ENCODE peak calls at places on chromosomes 4 and X, in nine cellular contexts. X is neural crest cell; V is activated naive CD8-positive, alpha-beta T cell treated with anti-CD3 and anti-CD28 coated beads, Interleukin-2, amount 50 U/mL, for 24 hours; G is right lobe of liver; C is Peyer's patch; E is Kasumi-1; Y is NCI-H1092 treated with DMSO at 0.1 percent for 48 hours; N is AG09309; R is colonic mucosa. S is an unnamed sample.

GRCh38 chr4:21768349-21769310 is 179.9 kb downstream of the KCNIP4 start:
- DNase-seq in C (no peak), G (no peak), Y (peak; percentile 46), X (peak; percentile 28), N (no peak), V (no peak), R (peak; percentile 24), E (peak; percentile 68), S (peak; percentile 35)

GRCh38 chr4:165115301-165115700 is 2.6 kb upstream of the TMEM192 start:
- DNase-seq in E (no peak), V (no peak), G (no peak), R (no peak), N (no peak), X (no peak), Y (no peak), C (no peak), S (no peak)

GRCh38 chrX:136582624-136583023 is 50.6 kb downstream of the VGLL1 start:
- DNase-seq in G (no peak), N (no peak), X (no peak), Y (no peak), C (no peak), R (no peak), V (no peak), E (no peak), S (no peak)

GRCh38 chr4:113845138-113845537 is 83.6 kb upstream of the CAMK2D start:
- DNase-seq in Y (no peak), G (no peak), C (no peak), X (no peak), R (no peak), V (no peak), N (no peak), E (no peak), S (no peak)

GRCh38 chr4:5821665-5822358 is 71.1 kb downstream of the CRMP1 start:
- DNase-seq in V (peak; percentile 18), G (no peak), C (no peak), E (peak; percentile 4), Y (peak; percentile 4), R (no peak), N (no peak), X (peak; percentile 25), S (no peak)

GRCh38 chr4:94237271-94237670 is 29.6 kb downstream of the SMARCAD1 start:
- DNase-seq in E (no peak), X (no peak), R (no peak), G (no peak), C (no peak), N (no peak), V (no peak), Y (no peak), S (no peak)

GRCh38 chr4:26010266-26010665 is 96.2 kb downstream of the SMIM20 start:
- DNase-seq in Y (no peak), X (no peak), E (no peak), G (no peak), R (no peak), C (no peak), V (no peak), N (no peak), S (no peak)

GRCh38 chr4:86512631-86513030 is 81.5 kb upstream of the PTPN13 start:
- DNase-seq in C (no peak), R (no peak), Y (no peak), X (no peak), E (no peak), V (no peak), G (no peak), N (no peak), S (no peak)

GRCh38 chrX:125374169-125374568 is 54.5 kb downstream of the TEX13C start:
- DNase-seq in V (no peak), X (no peak), N (no peak), C (no peak), G (no peak), R (no peak), Y (no peak), E (no peak), S (no peak)

GRCh38 chrX:110563276-110563675 is 204.6 kb downstream of the RTL9 start:
- DNase-seq in E (no peak), N (peak; percentile 23), X (no peak), Y (no peak), R (no peak), G (no peak), V (no peak), C (no peak), S (no peak)

GRCh38 chr4:140637836-140638235 is 69.1 kb upstream of the UCP1 start:
- DNase-seq in V (peak; percentile 13), G (no peak), R (peak; percentile 48), C (peak; percentile 70), E (peak; percentile 75), X (peak; percentile 28), Y (peak; percentile 50), N (no peak), S (peak; percentile 57)

GRCh38 chrX:143081231-143081630 is 55.5 kb downstream of the SPANXN4 start:
- DNase-seq in C (no peak), E (no peak), V (no peak), Y (no peak), R (no peak), G (no peak), N (no peak), X (no peak), S (no peak)

GRCh38 chr4:8398347-8398746 is 42.2 kb downstream of the ACOX3 start:
- DNase-seq in V (no peak), Y (no peak), E (peak; percentile 1), N (no peak), R (no peak), C (no peak), X (no peak), G (no peak), S (no peak)

GRCh38 chrX:21973321-21974010 is 33.0 kb downstream of the SMS start:
- DNase-seq in X (no peak), E (no peak), N (no peak), R (no peak), V (no peak), C (no peak), G (no peak), Y (no peak), S (no peak)

GRCh38 chr4:158297866-158298265 is 87.6 kb downstream of the TMEM144 start:
- DNase-seq in Y (no peak), C (no peak), R (no peak), G (no peak), X (no peak), V (no peak), E (no peak), N (no peak), S (no peak)

GRCh38 chrX:103446665-103447302 is 70.4 kb downstream of the BEX3 start:
- DNase-seq in V (no peak), R (no peak), E (no peak), N (no peak), X (no peak), Y (no peak), C (no peak), G (no peak), S (no peak)

GRCh38 chr4:3045500-3045850 is 28.9 kb downstream of the HTT-AS start:
- DNase-seq in Y (no peak), C (peak; percentile 91), G (no peak), V (peak; percentile 64), X (no peak), E (peak; percentile 27), N (peak; percentile 74), R (peak; percentile 38), S (peak; percentile 93)

GRCh38 chr4:154044118-154044517 is 255.2 kb upstream of the SFRP2 start:
- DNase-seq in E (no peak), Y (no peak), N (no peak), G (peak; percentile 73), R (no peak), X (no peak), C (no peak), V (no peak), S (no peak)

GRCh38 chr4:147901886-147902285 is 170.0 kb downstream of the ARHGAP10 start:
- DNase-seq in G (no peak), V (no peak), N (no peak), E (no peak), C (no peak), X (no peak), Y (no peak), R (no peak), S (no peak)

GRCh38 chr4:81523672-81524436 is 52.1 kb upstream of the RASGEF1B start:
- DNase-seq in R (no peak), X (no peak), Y (no peak), N (no peak), E (no peak), V (no peak), C (no peak), G (no peak), S (no peak)

GRCh38 chr4:105145913-105146285 is 777 bp upstream of the TET2 start:
- DNase-seq in N (no peak), Y (peak; percentile 46), C (peak; percentile 63), V (peak; percentile 44), X (no peak), G (peak; percentile 59), R (peak; percentile 49), E (peak; percentile 35), S (peak; percentile 54)

GRCh38 chr4:112348488-112349158 is 51.5 kb downstream of the ALPK1 start:
- DNase-seq in C (no peak), Y (peak; percentile 95), R (peak; percentile 35), X (peak; percentile 48), G (no peak), E (no peak), N (peak; percentile 43), V (no peak), S (no peak)

GRCh38 chr4:72974694-72975487 is 94.6 kb downstream of the COX18 start:
- DNase-seq in G (no peak), X (no peak), V (no peak), C (no peak), Y (no peak), R (no peak), E (no peak), N (no peak), S (no peak)

S was measured in activated CD8-positive, alpha-beta T cell treated with anti-CD3 and anti-CD28 coated beads, Interleukin-2, amount 10 ng/mL, durations not matched to agents 7 days and 5 days.